ENCODE peak calls at places on chromosome 2, in eight cellular contexts. Q is NT2/D1, W is DND-41, P is HCT116, E is mammary epithelial cell, L is uterus, F is astrocyte, K is breast epithelium. Y is an unnamed sample. For H3K9me3, H3K4me1 and H3K36me3, the result is how much of the 10 kb centered on the place peaks cover.

GRCh38 chr2:12318427-12319057 is 398.2 kb upstream of the TRIB2 start:
- DNase-seq in Q (no peak), K (no peak), L (peak), P (no peak), E (peak), F (peak), W (no peak), Y (no peak)

GRCh38 chr2:32617790-32618189 is 10.1 kb upstream of the TTC27 start:
- DNase-seq in K (no peak), L (no peak), F (no peak), E (no peak), W (no peak), Q (no peak), P (no peak), Y (no peak)

GRCh38 chr2:214450118-214450894 is 39.5 kb downstream of the VWC2L start:
- DNase-seq in L (no peak), W (no peak), Q (no peak), K (no peak), F (no peak), E (no peak), P (no peak), Y (no peak)

GRCh38 chr2:72630767-72631166 is 195.1 kb downstream of the EXOC6B start:
- DNase-seq in F (no peak), P (no peak), K (no peak), E (no peak), L (no peak), Q (no peak), W (no peak), Y (no peak)

GRCh38 chr2:149160701-149161217 is 122.3 kb downstream of the LYPD6B start:
- DNase-seq in E (no peak), W (peak), P (no peak), Q (no peak), K (no peak), L (no peak), F (no peak), Y (no peak)

GRCh38 chr2:126828471-126828870 is 70.2 kb upstream of the TEX51 start:
- DNase-seq in E (no peak), W (no peak), L (no peak), F (no peak), K (no peak), P (no peak), Q (no peak), Y (no peak)

GRCh38 chr2:128422571-128422970 is 103.9 kb upstream of the HS6ST1 start:
- DNase-seq in P (no peak), W (peak), F (peak), E (peak), L (peak), K (no peak), Q (no peak), Y (no peak)

GRCh38 chr2:232320038-232320790 is 58.3 kb upstream of the ALPP start:
- DNase-seq in P (no peak), Q (no peak), L (no peak), E (no peak), F (no peak), W (no peak), K (peak), Y (no peak)

GRCh38 chr2:68716539-68716938 is 18.1 kb upstream of the ARHGAP25 start:
- DNase-seq in P (no peak), W (no peak), Q (no peak), F (no peak), K (no peak), E (no peak), L (no peak), Y (no peak)

GRCh38 chr2:102449370-102449974 is 23.6 kb upstream of the SLC9A4 start:
- DNase-seq in F (peak), L (no peak), W (peak), E (peak), P (peak), Q (peak), K (no peak), Y (peak)

GRCh38 chr2:33707312-33707711 is 108.2 kb upstream of the FAM98A start:
- DNase-seq in E (no peak), K (no peak), P (no peak), Q (no peak), W (no peak), F (no peak), L (no peak), Y (no peak)

GRCh38 chr2:183740241-183740640 is 616.0 kb downstream of the NUP35 start:
- DNase-seq in P (no peak), E (no peak), F (no peak), K (no peak), Q (no peak), L (no peak), W (no peak), Y (no peak)

GRCh38 chr2:2591542-2591940 is 260.5 kb upstream of the MYT1L start:
- DNase-seq in P (no peak), F (no peak), K (no peak), W (no peak), Q (no peak), E (no peak), L (no peak), Y (no peak)

GRCh38 chr2:231200805-231201474 is 2.5 kb downstream of the ARMC9 start:
- DNase-seq in L (no peak), W (no peak), K (no peak), Q (no peak), P (no peak), E (peak), F (peak), Y (peak)

GRCh38 chr2:135913726-135914365 is 37.6 kb upstream of the MCM6 start:
- DNase-seq in P (peak), Q (peak), F (peak), L (no peak), K (no peak), E (peak), W (peak), Y (peak)

GRCh38 chr2:224195954-224196571 is 157.0 kb upstream of the SERPINE2 start:
- DNase-seq in E (no peak), W (no peak), F (no peak), K (no peak), Q (no peak), L (no peak), P (no peak), Y (no peak)

GRCh38 chr2:181846359-181846758 is 45.2 kb upstream of the ITPRID2 start:
- DNase-seq in Q (no peak), W (no peak), P (no peak), L (no peak), F (no peak), K (no peak), E (no peak), Y (no peak)

GRCh38 chr2:203669820-203670219 is 36.6 kb upstream of the CD28 start:
- DNase-seq in F (peak), W (no peak), K (no peak), E (no peak), L (no peak), Q (no peak), P (no peak), Y (no peak)

GRCh38 chr2:60341151-60341550 is 212.3 kb downstream of the BCL11A start:
- DNase-seq in F (no peak), P (no peak), K (no peak), E (no peak), Q (no peak), L (no peak), W (no peak), Y (no peak)

GRCh38 chr2:197846789-197847188 is 42.4 kb downstream of the PLCL1 start:
- DNase-seq in Q (no peak), L (no peak), E (no peak), K (no peak), P (no peak), F (peak), W (no peak), Y (no peak)

GRCh38 chr2:65350714-65351113 is 81.7 kb downstream of the SPRED2 start:
- DNase-seq in Q (no peak), W (no peak), F (no peak), P (no peak), K (no peak), L (no peak), E (no peak), Y (peak)

GRCh38 chr2:211802611-211803010 is 736.0 kb downstream of the ERBB4 start:
- DNase-seq in Q (no peak), P (no peak), W (no peak), L (no peak), F (no peak), E (no peak), K (no peak), Y (no peak)

GRCh38 chr2:11637546-11637945 is 32.4 kb downstream of the NTSR2 start:
- DNase-seq in L (no peak), P (no peak), F (no peak), Q (no peak), W (no peak), K (no peak), E (no peak), Y (no peak)

GRCh38 chr2:54240515-54241219 is 15.4 kb downstream of the TSPYL6 start:
- DNase-seq in E (peak), Q (peak), F (peak), L (no peak), P (no peak), W (no peak), K (no peak), Y (no peak)

GRCh38 chr2:24359129-24359528 is 1.2 kb downstream of the ITSN2 start:
- DNase-seq in W (no peak), P (no peak), E (peak), L (no peak), F (no peak), K (no peak), Q (no peak), Y (no peak)

GRCh38 chr2:179377296-179377695 is 112.7 kb upstream of the SESTD1 start:
- DNase-seq in F (peak), W (no peak), E (no peak), Q (no peak), L (no peak), K (no peak), P (no peak), Y (no peak)

GRCh38 chr2:216404010-216404618 is 8.2 kb upstream of the SMARCAL1 start:
- DNase-seq in K (no peak), Q (no peak), F (no peak), W (peak), L (no peak), P (peak), E (peak), Y (peak)

GRCh38 chr2:176035013-176035691 is 33.1 kb upstream of the LNPK start:
- DNase-seq in F (no peak), Q (no peak), E (no peak), W (no peak), L (no peak), P (no peak), K (no peak), Y (no peak)

GRCh38 chr2:46984642-46985476 is 69.3 kb upstream of the MCFD2 start:
- DNase-seq in P (peak), Q (no peak), K (no peak), F (peak), E (peak), L (peak), W (peak), Y (no peak)

DNA sequence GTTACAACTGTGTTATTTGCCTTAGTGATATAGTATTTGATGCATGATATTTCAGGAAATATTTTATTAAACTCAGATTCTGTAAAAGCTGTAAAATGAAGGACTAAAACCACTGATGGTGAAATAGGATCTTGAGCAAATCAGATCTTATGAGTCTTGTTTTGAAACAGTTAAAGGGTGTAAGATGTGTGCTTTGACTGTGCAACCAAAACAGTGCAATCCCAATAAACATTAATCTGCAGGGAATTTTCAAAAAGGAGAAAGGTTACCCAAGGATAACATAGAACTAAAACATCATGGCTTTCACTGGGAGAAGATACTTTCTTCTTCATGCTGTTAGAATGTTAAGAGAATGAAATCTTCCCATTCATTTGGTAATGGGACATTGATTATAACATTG is 378.7 kb downstream of the PARD3B start:
- DNase-seq in L (no peak), K (no peak), P (no peak), F (no peak), E (no peak), Q (no peak), W (no peak), Y (no peak)
- H3K9me3 ChIP-seq in L (under half), K (under half), P (under half), F (under half), E (under half), Q (under half), W (under half), Y (under half)

GRCh38 chr2:10407841-10408648 is 40.1 kb downstream of the ODC1 start:
- DNase-seq in F (peak), P (peak), K (peak), W (no peak), L (peak), Q (peak), E (peak), Y (no peak)

GRCh38 chr2:10405441-10405840 is 42.7 kb downstream of the ODC1 start:
- DNase-seq in W (no peak), Q (no peak), P (no peak), F (peak), L (peak), K (peak), E (peak), Y (no peak)

GRCh38 chr2:10407432-10407831 is 40.7 kb downstream of the ODC1 start:
- DNase-seq in E (no peak), W (peak), Q (no peak), K (no peak), F (no peak), P (no peak), L (no peak), Y (no peak)

GRCh38 chr2:10406016-10406415 is 42.1 kb downstream of the ODC1 start:
- DNase-seq in Q (no peak), E (no peak), W (no peak), F (peak), K (no peak), L (no peak), P (no peak), Y (no peak)

DNA sequence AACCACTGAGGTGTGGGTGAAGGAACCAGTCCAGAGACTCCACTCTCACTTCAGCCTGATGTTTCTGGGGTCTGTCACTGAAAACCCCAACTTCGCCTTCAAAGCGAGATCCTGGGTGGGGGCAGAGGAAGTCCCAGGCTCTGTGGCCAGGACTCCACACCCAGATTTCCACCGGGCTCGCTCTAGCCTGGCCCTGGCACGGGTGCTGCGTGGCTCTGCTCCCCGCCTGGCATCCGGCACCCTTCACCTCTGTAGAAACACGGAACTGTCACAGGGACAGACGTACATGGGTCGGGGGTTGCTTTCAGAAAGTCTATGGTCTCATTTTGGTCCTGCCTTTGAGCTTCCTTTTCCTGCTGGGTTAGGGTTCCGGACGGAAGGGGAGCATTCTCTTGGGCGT is 41.6 kb downstream of the ODC1 start:
- DNase-seq in E (no peak), K (no peak), L (no peak), F (no peak), W (no peak), Q (no peak), P (no peak), Y (no peak)
- H3K4me1 ChIP-seq in E (half or more), K (under half), L (under half), F (half or more), W (under half), Q (under half), P (half or more), Y (under half)

GRCh38 chr2:233492078-233492477 is 74.5 kb downstream of the USP40 start:
- DNase-seq in L (no peak), P (no peak), Q (no peak), W (no peak), K (no peak), E (peak), F (no peak), Y (no peak)
- H3K36me3 ChIP-seq in L (under half), P (under half), Q (under half), W (under half), K (under half), E (under half), F (under half), Y (under half)

GRCh38 chr2:83323055-83323454 is 1136.0 kb downstream of the SUCLG1 start:
- DNase-seq in W (no peak), L (no peak), F (no peak), P (no peak), Q (no peak), K (no peak), E (no peak), Y (no peak)
- H3K9me3 ChIP-seq in W (under half), L (under half), F (under half), P (under half), Q (under half), K (under half), E (under half), Y (under half)

DNA sequence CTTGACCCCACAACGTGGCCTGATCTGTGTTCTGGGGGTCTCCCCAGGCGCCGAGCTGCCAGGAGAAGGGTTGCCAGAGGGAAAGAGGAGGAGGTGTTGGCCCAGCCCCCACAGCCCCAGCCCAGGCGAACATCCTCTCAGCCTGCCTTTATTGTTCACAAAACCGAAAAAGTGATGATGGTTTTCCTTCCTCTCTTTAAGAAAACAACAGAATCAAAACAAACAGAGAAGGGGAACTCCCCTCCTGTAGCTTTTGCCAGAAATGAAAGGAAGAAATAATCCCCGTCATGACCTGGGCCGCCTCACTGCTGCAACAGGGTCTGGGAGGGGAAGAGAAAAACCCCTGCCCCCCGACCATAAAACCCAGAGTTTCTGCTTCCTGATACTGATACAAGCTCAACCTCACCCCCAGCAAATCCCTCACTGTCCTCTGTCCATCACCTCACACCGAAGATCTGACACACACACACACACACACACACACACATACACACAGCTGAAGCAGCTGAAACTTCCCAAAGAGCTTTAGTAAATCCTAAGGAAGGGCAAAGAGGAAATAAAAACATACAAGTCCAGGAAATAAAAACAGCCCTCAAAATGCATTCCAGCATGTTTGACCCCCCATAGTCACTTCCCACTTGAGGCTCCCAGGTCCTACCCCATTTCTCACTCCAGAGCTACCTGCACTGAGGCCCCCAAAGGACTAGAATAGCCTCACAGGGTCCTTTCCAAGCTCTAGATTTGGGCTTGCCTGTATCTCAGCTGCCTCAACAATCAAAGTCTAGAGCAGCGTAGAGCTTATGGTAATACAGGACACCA is 51.8 kb downstream of the ZFP36L2 start:
- DNase-seq in P (no peak), K (no peak), Q (no peak), L (no peak), W (no peak), F (no peak), E (no peak), Y (no peak)
- H3K4me1 ChIP-seq in P (half or more), K (under half), Q (under half), L (under half), W (under half), F (under half), E (under half), Y (under half)

GRCh38 chr2:233457356-233457755 is 103.1 kb downstream of the DGKD start:
- DNase-seq in K (no peak), P (no peak), Q (no peak), L (no peak), E (no peak), W (no peak), F (no peak), Y (no peak)

GRCh38 chr2:233459426-233459825 is 105.1 kb downstream of the DGKD start:
- DNase-seq in E (no peak), Q (no peak), W (no peak), L (no peak), K (no peak), F (no peak), P (no peak), Y (no peak)

GRCh38 chr2:233456934-233457333 is 102.6 kb downstream of the DGKD start:
- DNase-seq in F (no peak), K (no peak), Q (no peak), W (no peak), E (no peak), P (no peak), L (no peak), Y (no peak)

GRCh38 chr2:233458031-233458610 is 103.8 kb downstream of the DGKD start:
- DNase-seq in L (no peak), K (no peak), F (no peak), E (no peak), P (no peak), Q (no peak), W (no peak), Y (no peak)

DNA sequence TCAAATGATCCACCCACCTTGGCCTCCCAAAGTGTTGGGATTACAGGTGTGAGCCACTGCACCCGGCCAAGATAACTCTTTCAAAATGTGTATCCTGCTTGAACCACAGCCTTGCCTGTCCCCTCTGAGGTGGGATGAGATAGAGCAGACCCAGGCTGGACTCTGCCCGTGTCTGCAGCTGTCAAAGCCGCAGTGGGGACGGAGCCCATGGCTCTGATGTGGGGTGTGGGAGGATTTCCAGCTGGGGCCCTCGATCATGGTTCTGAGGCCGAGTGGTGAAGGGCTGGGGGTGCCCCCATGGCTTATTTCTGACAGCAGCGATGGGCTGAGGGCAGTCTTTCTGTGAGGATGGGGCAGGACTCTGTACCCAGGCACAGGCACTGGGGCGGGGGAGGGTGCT is 104.5 kb downstream of the DGKD start:
- DNase-seq in K (no peak), Q (no peak), E (no peak), W (no peak), F (no peak), L (no peak), P (no peak), Y (no peak)
- H3K36me3 ChIP-seq in K (under half), Q (half or more), E (under half), W (half or more), F (under half), L (under half), P (under half), Y (half or more)

GRCh38 chr2:234031207-234031606 is 19.3 kb upstream of the SPP2 start:
- DNase-seq in K (no peak), W (no peak), F (peak), Q (no peak), E (no peak), P (no peak), L (no peak), Y (no peak)
- H3K9me3 ChIP-seq in K (under half), W (under half), F (under half), Q (under half), E (under half), P (under half), L (under half), Y (under half)

GRCh38 chr2:26772064-26773001 is 8.2 kb downstream of the SLC35F6 start:
- DNase-seq in P (no peak), E (peak), Q (no peak), W (no peak), K (peak), F (peak), L (peak), Y (no peak)
- H3K4me1 ChIP-seq in P (half or more), E (under half), Q (under half), W (under half), K (under half), F (under half), L (under half), Y (under half)

GRCh38 chr2:100832885-100833284 is 12.9 kb downstream of the NPAS2 start:
- DNase-seq in F (peak), K (no peak), E (no peak), P (no peak), L (no peak), W (no peak), Q (no peak), Y (no peak)

GRCh38 chr2:100833330-100833729 is 13.4 kb downstream of the NPAS2 start:
- DNase-seq in F (no peak), K (no peak), W (no peak), Q (no peak), E (no peak), L (no peak), P (no peak), Y (no peak)

GRCh38 chr2:100834221-100834620 is 14.3 kb downstream of the NPAS2 start:
- DNase-seq in P (no peak), K (no peak), L (no peak), Q (no peak), W (no peak), F (no peak), E (no peak), Y (no peak)

GRCh38 chr2:100831831-100832230 is 11.9 kb downstream of the NPAS2 start:
- DNase-seq in P (no peak), L (peak), E (no peak), F (no peak), W (no peak), K (no peak), Q (no peak), Y (no peak)

GRCh38 chr2:100831158-100831715 is 11.3 kb downstream of the NPAS2 start:
- DNase-seq in W (no peak), L (no peak), P (no peak), F (no peak), Q (no peak), E (no peak), K (no peak), Y (no peak)
- H3K36me3 ChIP-seq in W (under half), L (under half), P (under half), F (under half), Q (under half), E (under half), K (under half), Y (under half)